ENCODE peak calls at places on chromosome 11, in seven cellular contexts. P, Z, V, T, D, M and S are unnamed samples.

GRCh38 chr11:134347441-134347840 is 15.7 kb downstream of the GLB1L2 start:
- DNase-seq in M (no peak), P (no peak), T (no peak), Z (no peak), V (no peak), D (no peak), S (no peak)

GRCh38 chr11:16981651-16982194 is 32.5 kb downstream of the PLEKHA7 start:
- DNase-seq in M (peak), P (no peak), V (no peak), D (peak), Z (peak), T (no peak), S (no peak)

GRCh38 chr11:118895093-118896039 is 11.7 kb downstream of the CXCR5 start:
- DNase-seq in V (peak), Z (no peak), T (no peak), P (peak), M (no peak), D (no peak), S (no peak)

GRCh38 chr11:64254326-64254725 is 3.0 kb downstream of the PLCB3 start:
- DNase-seq in D (no peak), V (no peak), T (no peak), M (no peak), Z (no peak), P (no peak), S (no peak)

GRCh38 chr11:3827434-3828186 is 13.1 kb downstream of the RHOG start:
- DNase-seq in P (no peak), V (no peak), Z (no peak), M (no peak), D (no peak), T (no peak), S (no peak)

GRCh38 chr11:78181155-78181554 is 7.3 kb downstream of the KCTD21 start:
- DNase-seq in M (no peak), T (no peak), Z (no peak), P (no peak), V (no peak), D (no peak), S (no peak)

GRCh38 chr11:86421976-86422770 is 47.5 kb downstream of the CCDC81 start:
- DNase-seq in P (no peak), Z (no peak), T (no peak), V (no peak), D (no peak), M (peak), S (no peak)

GRCh38 chr11:103928040-103928555 is 108.3 kb upstream of the DDI1 start:
- DNase-seq in T (no peak), P (no peak), V (no peak), M (peak), D (no peak), Z (no peak), S (peak)

GRCh38 chr11:17328856-17329490 is 22.6 kb upstream of the NCR3LG1 start:
- DNase-seq in Z (no peak), M (peak), D (no peak), T (no peak), P (no peak), V (no peak), S (peak)

GRCh38 chr11:65391007-65391406 is 4.6 kb downstream of the FRMD8 start:
- DNase-seq in V (no peak), M (peak), T (no peak), D (no peak), P (no peak), Z (no peak), S (no peak)

GRCh38 chr11:71962428-71963038 is 33.7 kb downstream of the RNF121 start:
- DNase-seq in T (no peak), D (no peak), Z (no peak), P (no peak), M (no peak), V (no peak), S (no peak)

GRCh38 chr11:60863550-60864521 is 3.5 kb upstream of the ZP1 start:
- DNase-seq in T (no peak), M (no peak), V (no peak), Z (no peak), P (no peak), D (no peak), S (no peak)

GRCh38 chr11:130160460-130161090 is 993 bp downstream of the ST14 start:
- DNase-seq in V (no peak), P (no peak), T (no peak), D (no peak), Z (no peak), M (no peak), S (no peak)

GRCh38 chr11:62427630-62428233 is 8.9 kb downstream of the SCGB1A1 start:
- DNase-seq in T (peak), D (no peak), Z (no peak), V (no peak), M (no peak), P (peak), S (no peak)

GRCh38 chr11:86551693-86552092 is 120.7 kb downstream of the ME3 start:
- DNase-seq in D (no peak), T (no peak), V (no peak), P (no peak), Z (no peak), M (no peak), S (no peak)

GRCh38 chr11:17445240-17445795 is 31.3 kb downstream of the ABCC8 start:
- DNase-seq in D (no peak), M (no peak), P (no peak), V (no peak), T (no peak), Z (no peak), S (no peak)

GRCh38 chr11:32255876-32256275 is 165.0 kb downstream of the RCN1 start:
- DNase-seq in Z (no peak), M (no peak), T (no peak), V (no peak), P (no peak), D (no peak), S (peak)

GRCh38 chr11:128757235-128757711 is 63.4 kb downstream of the FLI1 start:
- DNase-seq in M (peak), D (peak), V (peak), Z (no peak), P (peak), T (peak), S (no peak)

GRCh38 chr11:33371049-33371448 is 113.9 kb downstream of the HIPK3 start:
- DNase-seq in Z (no peak), V (no peak), D (no peak), M (peak), P (no peak), T (no peak), S (no peak)

GRCh38 chr11:30281476-30282288 is 41.2 kb upstream of the ARL14EP start:
- DNase-seq in P (no peak), M (no peak), V (no peak), Z (no peak), T (no peak), D (no peak), S (no peak)

GRCh38 chr11:60345489-60345888 is 18.4 kb downstream of the MS4A6E start:
- DNase-seq in M (no peak), D (no peak), T (peak), V (no peak), Z (no peak), P (no peak), S (peak)

GRCh38 chr11:116692318-116693106 is 80.3 kb downstream of the BUD13 start:
- DNase-seq in Z (no peak), M (no peak), V (no peak), T (no peak), D (no peak), P (no peak), S (no peak)

GRCh38 chr11:101185985-101186384 is 56.4 kb upstream of the PGR start:
- DNase-seq in D (no peak), V (no peak), M (no peak), P (no peak), Z (no peak), T (no peak), S (no peak)

GRCh38 chr11:104524276-104524675 is 360.3 kb upstream of the PDGFD start:
- DNase-seq in P (no peak), Z (no peak), D (no peak), V (no peak), T (no peak), M (no peak), S (no peak)

GRCh38 chr11:128291835-128292234 is 295.5 kb downstream of the ETS1 start:
- DNase-seq in D (no peak), M (no peak), T (no peak), Z (no peak), V (peak), P (peak), S (no peak)

GRCh38 chr11:75450826-75451783 is 18.1 kb upstream of the KLHL35 start:
- DNase-seq in T (peak), V (no peak), P (peak), D (no peak), Z (peak), M (peak), S (peak)